ENCODE peak calls at places on chromosome 12, in nine cellular contexts. A is psoas muscle; H is CD4-positive, alpha-beta T cell; B is CD8-positive, alpha-beta T cell; D is GM20000; P is GM13977; I is neural crest cell; J is B cell; S is GM12864. U is an unnamed sample.

GRCh38 chr12:128727461-128727860 is 96.3 kb downstream of the SLC15A4 start:
- DNase-seq in A (no peak), H (no peak), B (no peak), D (no peak), P (no peak), I (no peak), J (no peak), S (no peak), U (no peak)

GRCh38 chr12:12563529-12563928 is 866 bp upstream of the DUSP16 start:
- DNase-seq in A (no peak), H (no peak), B (no peak), D (no peak), P (no peak), I (no peak), J (peak), S (no peak), U (no peak)

GRCh38 chr12:10252201-10252600 is 39.5 kb downstream of the GABARAPL1 start:
- DNase-seq in A (no peak), H (no peak), B (no peak), D (no peak), P (no peak), I (no peak), J (no peak), S (no peak), U (no peak)

GRCh38 chr12:12506541-12506940 is 56.1 kb downstream of the DUSP16 start:
- DNase-seq in A (no peak), H (no peak), B (no peak), D (no peak), P (no peak), I (no peak), J (no peak), S (no peak), U (no peak)

GRCh38 chr12:11658796-11659195 is 9.3 kb downstream of the ETV6 start:
- DNase-seq in A (no peak), H (no peak), B (no peak), D (no peak), P (no peak), I (no peak), J (no peak), S (no peak), U (no peak)

GRCh38 chr12:82449179-82449578 is 90.8 kb downstream of the METTL25 start:
- DNase-seq in A (no peak), H (no peak), B (no peak), D (no peak), P (no peak), I (no peak), J (no peak), S (no peak), U (no peak)

GRCh38 chr12:87687362-87687761 is 341.8 kb downstream of the C12orf50 start:
- DNase-seq in A (no peak), H (no peak), B (no peak), D (no peak), P (no peak), I (no peak), J (no peak), S (no peak), U (no peak)

GRCh38 chr12:103928736-103929050 is 1.5 kb upstream of the HSP90B1 start:
- DNase-seq in A (no peak), H (peak), B (peak), D (no peak), P (peak), I (no peak), J (peak), S (peak), U (peak)

GRCh38 chr12:14949631-14950030 is 11.3 kb upstream of the ERP27 start:
- DNase-seq in A (no peak), H (no peak), B (no peak), D (no peak), P (no peak), I (no peak), J (no peak), S (no peak), U (no peak)

GRCh38 chr12:120229071-120229582 is 28.2 kb upstream of the RPLP0 start:
- DNase-seq in A (no peak), H (no peak), B (no peak), D (no peak), P (no peak), I (no peak), J (no peak), S (no peak), U (no peak)

GRCh38 chr12:46786774-46787173 is 39.0 kb downstream of the SLC38A4 start:
- DNase-seq in A (no peak), H (no peak), B (no peak), D (no peak), P (no peak), I (no peak), J (no peak), S (no peak), U (no peak)

GRCh38 chr12:92927055-92927435 is 2.0 kb downstream of the EEA1 start:
- DNase-seq in A (no peak), H (peak), B (no peak), D (peak), P (peak), I (no peak), J (peak), S (no peak), U (peak)

GRCh38 chr12:65765436-65765813 is 58.9 kb upstream of the HMGA2 start:
- DNase-seq in A (no peak), H (no peak), B (no peak), D (no peak), P (no peak), I (no peak), J (no peak), S (no peak), U (no peak)

GRCh38 chr12:31585271-31585670 is 5.7 kb downstream of the DENND5B start:
- DNase-seq in A (no peak), H (no peak), B (no peak), D (no peak), P (no peak), I (no peak), J (no peak), S (no peak), U (no peak)

GRCh38 chr12:83042441-83043215 is 355.9 kb downstream of the TMTC2 start:
- DNase-seq in A (no peak), H (no peak), B (no peak), D (no peak), P (no peak), I (no peak), J (no peak), S (no peak), U (no peak)

GRCh38 chr12:104175726-104176247 is 37.8 kb upstream of the NFYB start:
- DNase-seq in A (no peak), H (no peak), B (no peak), D (no peak), P (peak), I (no peak), J (no peak), S (no peak), U (no peak)

GRCh38 chr12:112352921-112353320 is 29.3 kb downstream of the HECTD4 start:
- DNase-seq in A (no peak), H (no peak), B (no peak), D (no peak), P (no peak), I (no peak), J (no peak), S (no peak), U (no peak)

GRCh38 chr12:13222076-13222475 is 25.6 kb downstream of the EMP1 start:
- DNase-seq in A (peak), H (no peak), B (no peak), D (no peak), P (no peak), I (no peak), J (no peak), S (no peak), U (no peak)

GRCh38 chr12:87413784-87414183 is 615.4 kb downstream of the C12orf50 start:
- DNase-seq in A (no peak), H (no peak), B (no peak), D (no peak), P (no peak), I (no peak), J (no peak), S (no peak), U (no peak)

GRCh38 chr12:92341333-92341691 is 195.7 kb upstream of the BTG1 start:
- DNase-seq in A (no peak), H (no peak), B (no peak), D (no peak), P (no peak), I (no peak), J (no peak), S (no peak), U (no peak)

GRCh38 chr12:80504389-80505153 is 60.5 kb downstream of the PTPRQ start:
- DNase-seq in A (no peak), H (no peak), B (no peak), D (no peak), P (no peak), I (no peak), J (no peak), S (peak), U (no peak)

GRCh38 chr12:49190317-49190716 is 1.4 kb upstream of the TUBA1A start:
- DNase-seq in A (no peak), H (no peak), B (no peak), D (no peak), P (no peak), I (no peak), J (no peak), S (no peak), U (no peak)

GRCh38 chr12:30859226-30859625 is 67.3 kb upstream of the TSPAN11 start:
- DNase-seq in A (no peak), H (no peak), B (no peak), D (no peak), P (no peak), I (no peak), J (no peak), S (no peak), U (no peak)

GRCh38 chr12:14841761-14842160 is 1.6 kb downstream of the ART4 start:
- DNase-seq in A (peak), H (no peak), B (no peak), D (no peak), P (no peak), I (no peak), J (no peak), S (no peak), U (no peak)

GRCh38 chr12:98772818-98773217 is 127.7 kb downstream of the APAF1 start:
- DNase-seq in A (no peak), H (no peak), B (no peak), D (no peak), P (no peak), I (no peak), J (no peak), S (no peak), U (no peak)

DNA sequence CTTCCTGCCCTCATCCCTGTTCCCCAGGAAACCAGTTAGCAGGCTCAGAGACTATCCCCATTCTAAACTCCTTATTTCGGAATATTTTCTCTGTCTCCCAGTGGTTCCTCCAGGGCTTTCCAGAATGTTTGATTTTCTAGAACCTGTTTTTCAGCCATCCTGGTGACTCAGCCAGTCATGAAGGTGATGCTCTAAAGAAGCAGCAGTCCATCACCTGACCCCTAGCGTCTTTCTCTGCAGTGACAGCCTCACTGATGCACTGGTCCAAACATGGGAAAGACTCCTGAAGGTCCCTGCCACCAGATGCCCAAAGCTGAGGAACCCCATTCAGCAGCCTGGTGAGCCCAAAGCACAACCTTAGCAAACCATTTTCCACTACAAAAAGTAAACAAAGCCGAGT is 212.6 kb downstream of the PHETA1 start:
- DNase-seq in A (no peak), H (no peak), B (no peak), D (no peak), P (no peak), I (no peak), J (no peak), S (no peak), U (no peak)
- TF ChIP-seq CTCF in A (no peak), H (no peak), B (no peak), D (no peak), P (no peak), I (no peak), J (no peak), S (no peak), U (no peak)

GRCh38 chr12:57240069-57240921 is 10.7 kb downstream of the STAC3 start:
- DNase-seq in A (peak), H (peak), B (peak), D (peak), P (peak), I (no peak), J (peak), S (no peak), U (peak)
- TF ChIP-seq CTCF in A (no peak), H (peak), B (peak), D (no peak), P (no peak), I (peak), J (no peak), S (peak), U (no peak)

GRCh38 chr12:60977966-60978365 is 1282.2 kb upstream of the USP15 start:
- DNase-seq in A (no peak), H (no peak), B (no peak), D (no peak), P (no peak), I (no peak), J (no peak), S (no peak), U (no peak)
- TF ChIP-seq CTCF in A (no peak), H (no peak), B (no peak), D (no peak), P (no peak), I (peak), J (no peak), S (no peak), U (no peak)

GRCh38 chr12:63978519-63978918 is 134.0 kb downstream of the SRGAP1 start:
- DNase-seq in A (no peak), H (no peak), B (no peak), D (no peak), P (no peak), I (no peak), J (no peak), S (no peak), U (no peak)

GRCh38 chr12:63976902-63977395 is 132.4 kb downstream of the SRGAP1 start:
- DNase-seq in A (no peak), H (no peak), B (no peak), D (no peak), P (no peak), I (no peak), J (no peak), S (no peak), U (no peak)

GRCh38 chr12:63980211-63980610 is 135.7 kb downstream of the SRGAP1 start:
- DNase-seq in A (no peak), H (no peak), B (no peak), D (no peak), P (no peak), I (no peak), J (no peak), S (no peak), U (no peak)

GRCh38 chr12:63982787-63983186 is 138.3 kb downstream of the SRGAP1 start:
- DNase-seq in A (no peak), H (no peak), B (no peak), D (no peak), P (no peak), I (no peak), J (no peak), S (no peak), U (no peak)

DNA sequence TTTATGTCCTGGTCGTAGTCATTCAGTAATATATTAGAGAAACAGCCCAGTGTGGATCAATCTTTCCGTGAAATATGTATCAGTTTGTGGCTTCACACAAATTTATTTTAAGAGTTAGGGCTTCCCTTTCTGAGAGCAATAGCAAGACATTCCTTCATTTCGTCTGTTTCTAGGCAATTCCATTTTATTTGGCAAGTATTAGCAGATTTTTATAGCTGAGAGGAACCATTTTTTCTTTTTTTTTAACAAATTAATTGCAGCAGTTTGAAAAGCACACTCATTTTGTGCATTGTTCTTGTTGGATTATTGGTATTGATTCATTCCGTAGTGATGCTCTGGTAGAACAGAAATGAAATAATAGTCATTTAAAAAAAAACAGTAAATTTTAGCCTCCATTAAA is 132.9 kb downstream of the SRGAP1 start:
- DNase-seq in A (no peak), H (no peak), B (no peak), D (no peak), P (no peak), I (no peak), J (no peak), S (no peak), U (no peak)
- TF ChIP-seq CTCF in A (no peak), H (no peak), B (no peak), D (no peak), P (no peak), I (no peak), J (no peak), S (no peak), U (no peak)

DNA sequence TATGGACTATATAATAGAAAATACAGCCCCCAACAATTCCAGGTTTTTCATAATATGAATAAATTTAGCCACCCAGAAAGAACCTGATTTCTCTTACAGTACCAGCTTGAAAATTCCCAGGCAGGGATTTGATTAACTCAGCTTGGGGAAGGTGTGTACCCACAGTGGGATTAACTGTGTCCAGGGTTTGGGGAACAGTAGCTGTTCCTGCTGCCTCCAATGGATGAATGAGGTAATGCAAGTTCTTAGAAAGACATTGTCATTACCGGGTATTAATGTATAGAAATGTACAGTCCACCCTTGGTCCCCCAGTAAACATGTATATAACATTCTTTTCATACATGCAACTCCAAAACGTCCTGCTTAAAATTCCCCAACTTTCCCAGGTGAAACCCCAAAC is 115.6 kb downstream of the LRIG3 start:
- DNase-seq in A (no peak), H (no peak), B (no peak), D (peak), P (no peak), I (no peak), J (no peak), S (no peak), U (no peak)
- TF ChIP-seq CTCF in A (no peak), H (no peak), B (no peak), D (peak), P (peak), I (peak), J (no peak), S (peak), U (peak)

GRCh38 chr12:27801630-27802029 is 21.6 kb upstream of the MANSC4 start:
- DNase-seq in A (no peak), H (no peak), B (no peak), D (no peak), P (no peak), I (no peak), J (no peak), S (no peak), U (no peak)
- TF ChIP-seq CTCF in A (no peak), H (no peak), B (no peak), D (no peak), P (no peak), I (no peak), J (no peak), S (no peak), U (no peak)

DNA sequence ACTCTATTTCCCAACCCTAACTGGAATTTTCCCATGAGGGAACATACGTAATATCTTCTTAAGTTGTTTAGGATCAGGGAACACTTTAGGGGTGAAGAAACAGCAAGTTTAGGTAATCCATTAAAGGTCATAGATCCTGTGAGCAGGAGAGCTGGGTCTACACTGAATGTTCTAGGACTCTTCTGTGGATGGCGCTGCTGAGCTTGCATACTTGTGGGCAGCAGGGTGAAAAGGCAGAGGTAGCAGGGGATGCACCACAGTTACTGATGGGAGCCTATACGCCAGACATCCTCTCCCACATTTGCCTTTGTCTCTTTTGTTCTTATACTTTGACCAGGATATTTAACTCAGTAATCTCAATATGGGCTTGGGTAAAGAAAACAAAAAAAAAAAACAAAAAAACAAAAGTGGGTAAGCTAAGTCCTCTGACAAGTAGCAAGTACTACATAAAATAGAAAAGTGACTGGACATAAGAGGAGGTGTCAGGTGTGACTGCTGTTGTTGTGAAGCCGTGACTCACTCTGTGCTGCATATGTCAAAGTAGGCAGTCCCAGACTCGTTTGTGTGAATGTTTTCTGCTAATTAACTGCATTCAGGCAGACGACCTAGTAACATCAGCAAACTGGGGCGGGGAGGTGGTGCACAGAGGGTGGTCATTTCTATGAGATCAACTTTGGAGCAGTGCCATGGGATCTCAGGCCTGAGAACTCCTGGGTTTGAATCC is 31.6 kb downstream of the NEUROD4 start:
- DNase-seq in A (no peak), H (no peak), B (no peak), D (no peak), P (no peak), I (no peak), J (no peak), S (no peak), U (no peak)
- TF ChIP-seq CTCF in A (no peak), H (no peak), B (no peak), D (no peak), P (no peak), I (no peak), J (no peak), S (no peak), U (no peak)

DNA sequence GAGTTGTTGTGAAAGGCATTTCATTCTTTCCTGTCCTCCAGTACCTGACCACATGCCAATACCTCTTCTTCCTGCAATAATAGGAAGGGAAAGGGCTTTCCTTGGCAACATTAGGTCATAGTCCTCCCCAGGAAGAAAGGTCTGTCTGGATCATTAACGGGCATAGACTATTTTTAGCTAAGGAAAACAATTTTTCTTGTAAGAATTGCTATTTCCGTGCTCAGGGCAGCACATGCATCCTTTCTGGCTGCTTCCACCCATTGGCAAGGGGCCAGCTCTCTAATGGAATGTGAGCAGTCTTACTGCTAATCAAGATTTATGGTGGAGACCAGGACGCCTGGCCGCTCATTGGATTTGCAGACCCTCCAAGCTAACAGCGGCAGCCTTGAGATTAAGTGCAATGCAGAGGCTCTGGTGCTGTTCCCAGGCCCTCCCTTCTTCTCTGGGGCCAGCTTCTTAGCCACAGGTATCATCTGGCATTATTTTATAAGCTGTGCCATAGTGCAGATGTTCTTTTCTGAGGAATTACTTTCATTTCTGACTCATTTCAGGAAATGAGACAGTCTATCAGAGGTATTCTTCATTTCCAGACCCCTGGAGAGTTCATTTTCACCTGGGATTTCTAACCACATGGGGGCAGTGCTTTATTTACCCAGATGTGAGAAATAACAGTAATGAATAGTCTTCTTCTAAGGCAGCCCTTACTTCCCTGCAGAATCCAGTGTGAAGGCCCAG is 52.9 kb downstream of the ANO6 start:
- DNase-seq in A (peak), H (no peak), B (no peak), D (peak), P (peak), I (no peak), J (no peak), S (no peak), U (peak)
- TF ChIP-seq CTCF in A (peak), H (no peak), B (no peak), D (peak), P (peak), I (peak), J (no peak), S (peak), U (peak)

GRCh38 chr12:69129564-69129963 is 109.8 kb upstream of the CPSF6 start:
- DNase-seq in A (no peak), H (no peak), B (no peak), D (no peak), P (no peak), I (no peak), J (no peak), S (no peak), U (no peak)
- TF ChIP-seq CTCF in A (no peak), H (no peak), B (no peak), D (no peak), P (no peak), I (no peak), J (no peak), S (no peak), U (no peak)

GRCh38 chr12:642633-643477 is 20.4 kb downstream of the NINJ2 start:
- DNase-seq in A (peak), H (peak), B (peak), D (peak), P (peak), I (peak), J (peak), S (no peak), U (peak)
- TF ChIP-seq CTCF in A (peak), H (peak), B (peak), D (peak), P (peak), I (peak), J (peak), S (peak), U (peak)

U was measured in GM13976.